ENCODE peak calls at places on chromosomes 6 and 20, in ten cellular contexts. One of them, this sample, is unnamed.

GRCh38 chr20:11777387-11777786 is 140.3 kb upstream of the BTBD3 start:
- DNase-seq in foreskin fibroblast: no peak
- DNase-seq in dorsolateral prefrontal cortex: no peak
- DNase-seq in GM12865: no peak
- DNase-seq in upper lobe of right lung: no peak
- DNase-seq in cardiac muscle cell: no peak
- DNase-seq in PC-9: no peak
- DNase-seq in heart right ventricle: no peak
- DNase-seq in coronary artery: no peak
- DNase-seq in ovary: no peak
- DNase-seq in this sample: no peak

GRCh38 chr6:125114248-125114858 is 39.2 kb upstream of the TPD52L1 start:
- DNase-seq in foreskin fibroblast: no peak
- DNase-seq in dorsolateral prefrontal cortex: no peak
- DNase-seq in GM12865: peak; percentile 44
- DNase-seq in upper lobe of right lung: no peak
- DNase-seq in cardiac muscle cell: peak; percentile 64
- DNase-seq in PC-9: peak; percentile 57
- DNase-seq in heart right ventricle: peak; percentile 53
- DNase-seq in coronary artery: no peak
- DNase-seq in ovary: peak; percentile 26
- DNase-seq in this sample: no peak

GRCh38 chr6:35973670-35974222 is 50.7 kb downstream of the SLC26A8 start:
- DNase-seq in foreskin fibroblast: no peak
- DNase-seq in dorsolateral prefrontal cortex: no peak
- DNase-seq in GM12865: peak; percentile 84
- DNase-seq in upper lobe of right lung: no peak
- DNase-seq in cardiac muscle cell: no peak
- DNase-seq in PC-9: peak; percentile 91
- DNase-seq in heart right ventricle: no peak
- DNase-seq in coronary artery: no peak
- DNase-seq in ovary: no peak
- DNase-seq in this sample: no peak

GRCh38 chr20:51142448-51142847 is 119.5 kb upstream of the KCNG1 start:
- DNase-seq in foreskin fibroblast: no peak
- DNase-seq in dorsolateral prefrontal cortex: no peak
- DNase-seq in GM12865: no peak
- DNase-seq in upper lobe of right lung: no peak
- DNase-seq in cardiac muscle cell: no peak
- DNase-seq in PC-9: peak; percentile 68
- DNase-seq in heart right ventricle: no peak
- DNase-seq in coronary artery: no peak
- DNase-seq in ovary: no peak
- DNase-seq in this sample: no peak

GRCh38 chr20:38836991-38837390 is 31.5 kb downstream of the PPP1R16B start:
- DNase-seq in foreskin fibroblast: no peak
- DNase-seq in dorsolateral prefrontal cortex: no peak
- DNase-seq in GM12865: peak; percentile 69
- DNase-seq in upper lobe of right lung: no peak
- DNase-seq in cardiac muscle cell: no peak
- DNase-seq in PC-9: no peak
- DNase-seq in heart right ventricle: no peak
- DNase-seq in coronary artery: no peak
- DNase-seq in ovary: no peak
- DNase-seq in this sample: no peak

GRCh38 chr6:84791233-84791632 is 26.8 kb upstream of the TBX18 start:
- DNase-seq in foreskin fibroblast: peak; percentile 75
- DNase-seq in dorsolateral prefrontal cortex: no peak
- DNase-seq in GM12865: no peak
- DNase-seq in upper lobe of right lung: no peak
- DNase-seq in cardiac muscle cell: no peak
- DNase-seq in PC-9: no peak
- DNase-seq in heart right ventricle: no peak
- DNase-seq in coronary artery: no peak
- DNase-seq in ovary: no peak
- DNase-seq in this sample: no peak

GRCh38 chr6:30681696-30682180 is 4.7 kb downstream of the PPP1R18 start:
- DNase-seq in foreskin fibroblast: no peak
- DNase-seq in dorsolateral prefrontal cortex: no peak
- DNase-seq in GM12865: peak; percentile 36
- DNase-seq in upper lobe of right lung: no peak
- DNase-seq in cardiac muscle cell: no peak
- DNase-seq in PC-9: no peak
- DNase-seq in heart right ventricle: no peak
- DNase-seq in coronary artery: no peak
- DNase-seq in ovary: no peak
- DNase-seq in this sample: no peak

GRCh38 chr6:26304213-26305096 is 60.5 kb upstream of the BTN3A2 start:
- DNase-seq in foreskin fibroblast: peak; percentile 75
- DNase-seq in dorsolateral prefrontal cortex: no peak
- DNase-seq in GM12865: peak; percentile 84
- DNase-seq in upper lobe of right lung: no peak
- DNase-seq in cardiac muscle cell: no peak
- DNase-seq in PC-9: peak; percentile 75
- DNase-seq in heart right ventricle: peak; percentile 37
- DNase-seq in coronary artery: no peak
- DNase-seq in ovary: peak; percentile 40
- DNase-seq in this sample: peak; percentile 54

GRCh38 chr6:46909371-46909770 is 12.4 kb downstream of the ADGRF5 start:
- DNase-seq in foreskin fibroblast: no peak
- DNase-seq in dorsolateral prefrontal cortex: no peak
- DNase-seq in GM12865: no peak
- DNase-seq in upper lobe of right lung: no peak
- DNase-seq in cardiac muscle cell: no peak
- DNase-seq in PC-9: no peak
- DNase-seq in heart right ventricle: no peak
- DNase-seq in coronary artery: no peak
- DNase-seq in ovary: no peak
- DNase-seq in this sample: no peak

GRCh38 chr20:62878244-62879030 is 16.8 kb upstream of the TCFL5 start:
- DNase-seq in foreskin fibroblast: no peak
- DNase-seq in dorsolateral prefrontal cortex: no peak
- DNase-seq in GM12865: no peak
- DNase-seq in upper lobe of right lung: no peak
- DNase-seq in cardiac muscle cell: no peak
- DNase-seq in PC-9: no peak
- DNase-seq in heart right ventricle: no peak
- DNase-seq in coronary artery: no peak
- DNase-seq in ovary: no peak
- DNase-seq in this sample: no peak

GRCh38 chr20:31861346-31862156 is 8.8 kb downstream of the DUSP15 start:
- DNase-seq in foreskin fibroblast: peak; percentile 31
- DNase-seq in dorsolateral prefrontal cortex: no peak
- DNase-seq in GM12865: peak; percentile 86
- DNase-seq in upper lobe of right lung: peak; percentile 85
- DNase-seq in cardiac muscle cell: peak; percentile 89
- DNase-seq in PC-9: no peak
- DNase-seq in heart right ventricle: peak; percentile 57
- DNase-seq in coronary artery: peak; percentile 72
- DNase-seq in ovary: peak; percentile 73
- DNase-seq in this sample: peak; percentile 86

GRCh38 chr6:154408906-154409500 is 52.4 kb upstream of the IPCEF1 start:
- DNase-seq in foreskin fibroblast: peak; percentile 22
- DNase-seq in dorsolateral prefrontal cortex: peak; percentile 53
- DNase-seq in GM12865: peak; percentile 36
- DNase-seq in upper lobe of right lung: no peak
- DNase-seq in cardiac muscle cell: no peak
- DNase-seq in PC-9: no peak
- DNase-seq in heart right ventricle: no peak
- DNase-seq in coronary artery: no peak
- DNase-seq in ovary: no peak
- DNase-seq in this sample: no peak

GRCh38 chr20:17568972-17569471 is 853 bp upstream of the DSTN start:
- DNase-seq in foreskin fibroblast: peak; percentile 98
- DNase-seq in dorsolateral prefrontal cortex: peak; percentile 80
- DNase-seq in GM12865: no peak
- DNase-seq in upper lobe of right lung: peak; percentile 90
- DNase-seq in cardiac muscle cell: peak; percentile 92
- DNase-seq in PC-9: peak; percentile 92
- DNase-seq in heart right ventricle: peak; percentile 92
- DNase-seq in coronary artery: peak; percentile 99
- DNase-seq in ovary: peak; percentile 84
- DNase-seq in this sample: peak; percentile 89
- H3K4me3 ChIP-seq in foreskin fibroblast: peak overlapping the region; percentile 92
- H3K4me3 ChIP-seq in dorsolateral prefrontal cortex: peak overlapping the region; percentile 99
- H3K4me3 ChIP-seq in GM12865: no peak overlapping the region
- H3K4me3 ChIP-seq in upper lobe of right lung: peak overlapping the region; percentile 93
- H3K4me3 ChIP-seq in cardiac muscle cell: peak overlapping the region; percentile 76
- H3K4me3 ChIP-seq in PC-9: peak overlapping the region; percentile 61
- H3K4me3 ChIP-seq in heart right ventricle: peak overlapping the region; percentile 98
- H3K4me3 ChIP-seq in coronary artery: peak overlapping the region; percentile 100
- H3K4me3 ChIP-seq in ovary: peak overlapping the region; percentile 89
- H3K4me3 ChIP-seq in this sample: no peak overlapping the region

GRCh38 chr20:12966468-12967085 is 42.2 kb upstream of the SPTLC3 start:
- DNase-seq in foreskin fibroblast: peak; percentile 30
- DNase-seq in dorsolateral prefrontal cortex: no peak
- DNase-seq in GM12865: no peak
- DNase-seq in upper lobe of right lung: no peak
- DNase-seq in cardiac muscle cell: peak; percentile 20
- DNase-seq in PC-9: no peak
- DNase-seq in heart right ventricle: no peak
- DNase-seq in coronary artery: no peak
- DNase-seq in ovary: no peak
- DNase-seq in this sample: no peak
- TF ChIP-seq CTCF in foreskin fibroblast: peak; percentile 42
- TF ChIP-seq CTCF in dorsolateral prefrontal cortex: peak; percentile 38
- TF ChIP-seq CTCF in GM12865: no peak
- TF ChIP-seq CTCF in upper lobe of right lung: peak; percentile 22
- TF ChIP-seq CTCF in cardiac muscle cell: peak; percentile 57
- TF ChIP-seq CTCF in PC-9: peak; percentile 62
- TF ChIP-seq CTCF in heart right ventricle: peak; percentile 49
- TF ChIP-seq CTCF in coronary artery: no peak
- TF ChIP-seq CTCF in ovary: no peak
- TF ChIP-seq CTCF in this sample: no peak

DNA sequence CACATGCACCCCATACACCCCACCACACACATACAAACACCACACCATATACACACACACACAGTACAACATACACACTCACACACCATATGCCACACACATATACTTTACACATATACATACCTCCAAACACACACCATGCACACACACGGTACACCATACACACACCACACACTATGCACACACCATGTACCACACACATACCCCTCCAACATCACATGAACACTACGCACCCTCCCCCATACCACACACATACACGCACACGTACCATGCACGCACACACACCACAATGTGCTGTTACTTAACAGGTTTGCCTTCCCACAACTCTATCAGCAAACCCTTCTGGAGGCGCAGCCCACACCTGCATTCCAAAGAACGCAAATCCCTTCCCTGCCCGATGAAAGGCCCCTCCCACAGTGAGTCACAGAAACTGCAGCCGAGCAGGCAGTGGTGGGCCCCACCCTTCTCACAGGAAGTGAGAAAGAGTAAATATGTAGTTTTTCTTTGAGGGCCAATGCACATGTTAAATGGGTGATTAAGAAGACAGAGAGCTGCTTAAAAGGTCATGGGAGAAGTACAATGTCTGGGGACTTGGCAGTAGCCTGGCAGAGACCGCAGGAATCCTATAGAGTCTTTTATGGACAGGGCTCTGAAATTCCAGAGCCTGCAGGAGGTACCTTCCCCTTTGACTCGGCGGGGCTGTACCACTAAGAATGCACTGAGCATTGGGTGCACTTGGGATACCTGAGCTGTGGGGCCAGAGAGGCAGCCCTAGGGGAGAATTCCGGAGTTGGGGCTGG is 34.1 kb upstream of the EZR start:
- DNase-seq in foreskin fibroblast: peak; percentile 66
- DNase-seq in dorsolateral prefrontal cortex: no peak
- DNase-seq in GM12865: peak; percentile 86
- DNase-seq in upper lobe of right lung: peak; percentile 92
- DNase-seq in cardiac muscle cell: peak; percentile 51
- DNase-seq in PC-9: peak; percentile 100
- DNase-seq in heart right ventricle: no peak
- DNase-seq in coronary artery: no peak
- DNase-seq in ovary: peak; percentile 53
- DNase-seq in this sample: peak; percentile 88
- H3K4me3 ChIP-seq in foreskin fibroblast: no peak overlapping the region
- H3K4me3 ChIP-seq in dorsolateral prefrontal cortex: no peak overlapping the region
- H3K4me3 ChIP-seq in GM12865: peak overlapping the region; percentile 43
- H3K4me3 ChIP-seq in upper lobe of right lung: no peak overlapping the region
- H3K4me3 ChIP-seq in cardiac muscle cell: no peak overlapping the region
- H3K4me3 ChIP-seq in PC-9: peak overlapping the region; percentile 51
- H3K4me3 ChIP-seq in heart right ventricle: no peak overlapping the region
- H3K4me3 ChIP-seq in coronary artery: peak overlapping the region; percentile 14
- H3K4me3 ChIP-seq in ovary: no peak overlapping the region
- H3K4me3 ChIP-seq in this sample: no peak overlapping the region

GRCh38 chr6:12313311-12313991 is 23.3 kb downstream of the EDN1 start:
- DNase-seq in foreskin fibroblast: no peak
- DNase-seq in dorsolateral prefrontal cortex: no peak
- DNase-seq in GM12865: no peak
- DNase-seq in upper lobe of right lung: no peak
- DNase-seq in cardiac muscle cell: peak; percentile 28
- DNase-seq in PC-9: no peak
- DNase-seq in heart right ventricle: no peak
- DNase-seq in coronary artery: no peak
- DNase-seq in ovary: no peak
- DNase-seq in this sample: no peak

GRCh38 chr6:12309070-12309469 is 18.9 kb downstream of the EDN1 start:
- DNase-seq in foreskin fibroblast: no peak
- DNase-seq in dorsolateral prefrontal cortex: no peak
- DNase-seq in GM12865: no peak
- DNase-seq in upper lobe of right lung: no peak
- DNase-seq in cardiac muscle cell: no peak
- DNase-seq in PC-9: no peak
- DNase-seq in heart right ventricle: no peak
- DNase-seq in coronary artery: no peak
- DNase-seq in ovary: no peak
- DNase-seq in this sample: no peak

GRCh38 chr6:12312736-12313135 is 22.6 kb downstream of the EDN1 start:
- DNase-seq in foreskin fibroblast: no peak
- DNase-seq in dorsolateral prefrontal cortex: no peak
- DNase-seq in GM12865: no peak
- DNase-seq in upper lobe of right lung: no peak
- DNase-seq in cardiac muscle cell: no peak
- DNase-seq in PC-9: no peak
- DNase-seq in heart right ventricle: no peak
- DNase-seq in coronary artery: no peak
- DNase-seq in ovary: no peak
- DNase-seq in this sample: no peak

GRCh38 chr6:12313992-12314589 is 23.9 kb downstream of the EDN1 start:
- DNase-seq in foreskin fibroblast: peak; percentile 70
- DNase-seq in dorsolateral prefrontal cortex: no peak
- DNase-seq in GM12865: no peak
- DNase-seq in upper lobe of right lung: no peak
- DNase-seq in cardiac muscle cell: no peak
- DNase-seq in PC-9: peak; percentile 100
- DNase-seq in heart right ventricle: no peak
- DNase-seq in coronary artery: no peak
- DNase-seq in ovary: no peak
- DNase-seq in this sample: no peak

DNA sequence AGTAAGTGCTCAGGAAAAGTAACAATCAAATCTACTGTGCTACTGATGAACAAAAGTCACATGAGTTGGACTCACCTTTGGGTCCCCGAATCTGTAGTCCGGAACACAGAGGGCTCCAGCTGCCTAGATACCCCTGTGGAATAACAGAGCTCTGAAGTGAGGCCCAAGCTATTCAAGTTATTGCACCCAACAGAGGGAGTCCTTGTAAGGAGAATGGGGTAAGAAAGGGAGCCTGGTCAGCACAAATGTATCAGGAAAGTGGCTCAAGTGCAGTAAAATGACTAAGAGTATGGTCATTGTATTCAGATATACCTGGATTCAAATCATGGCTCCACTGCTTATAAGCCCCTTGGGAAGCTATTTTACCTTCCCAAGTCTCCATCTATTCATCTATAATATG is 20.9 kb downstream of the EDN1 start:
- DNase-seq in foreskin fibroblast: no peak
- DNase-seq in dorsolateral prefrontal cortex: no peak
- DNase-seq in GM12865: no peak
- DNase-seq in upper lobe of right lung: no peak
- DNase-seq in cardiac muscle cell: no peak
- DNase-seq in PC-9: no peak
- DNase-seq in heart right ventricle: no peak
- DNase-seq in coronary artery: no peak
- DNase-seq in ovary: no peak
- DNase-seq in this sample: no peak
- TF ChIP-seq CTCF in foreskin fibroblast: no peak
- TF ChIP-seq CTCF in dorsolateral prefrontal cortex: no peak
- TF ChIP-seq CTCF in GM12865: no peak
- TF ChIP-seq CTCF in upper lobe of right lung: peak; percentile 10
- TF ChIP-seq CTCF in cardiac muscle cell: peak; percentile 20
- TF ChIP-seq CTCF in PC-9: no peak
- TF ChIP-seq CTCF in heart right ventricle: peak; percentile 31
- TF ChIP-seq CTCF in coronary artery: no peak
- TF ChIP-seq CTCF in ovary: no peak
- TF ChIP-seq CTCF in this sample: no peak

This sample was measured in lower leg skin.